ENCODE peak calls at places on chromosome 17, in four cellular contexts. X, O, Y and N are unnamed samples.

GRCh38 chr17:44266402-44267164 is 1.4 kb downstream of the SLC4A1 start:
- DNase-seq in X (no peak), O (no peak), Y (no peak), N (no peak)

GRCh38 chr17:80586464-80587228 is 42.0 kb downstream of the RPTOR start:
- DNase-seq in X (no peak), O (no peak), Y (no peak), N (no peak)

GRCh38 chr17:67942810-67943209 is 53.5 kb downstream of the C17orf58 start:
- DNase-seq in X (peak; percentile 5), O (no peak), Y (no peak), N (no peak)

GRCh38 chr17:19016297-19016696 is 11.7 kb upstream of the FAM83G start:
- DNase-seq in X (no peak), O (no peak), Y (no peak), N (no peak)

GRCh38 chr17:82120148-82120547 is 22.1 kb upstream of the FASN start:
- DNase-seq in X (no peak), O (peak; percentile 39), Y (no peak), N (no peak)

GRCh38 chr17:72274632-72275031 is 153.8 kb downstream of the SOX9 start:
- DNase-seq in X (no peak), O (no peak), Y (no peak), N (no peak)

GRCh38 chr17:54795046-54795445 is 105.6 kb upstream of the TOM1L1 start:
- DNase-seq in X (no peak), O (no peak), Y (no peak), N (no peak)

GRCh38 chr17:27466376-27466747 is 10.1 kb downstream of the KSR1 start:
- DNase-seq in X (peak; percentile 41), O (no peak), Y (no peak), N (no peak)

GRCh38 chr17:21239680-21240374 is 13.4 kb downstream of the NATD1 start:
- DNase-seq in X (peak; percentile 36), O (peak; percentile 16), Y (no peak), N (no peak)

GRCh38 chr17:50737118-50737698 is 17.8 kb downstream of the LUC7L3 start:
- DNase-seq in X (no peak), O (no peak), Y (no peak), N (no peak)